ENCODE peak calls at places on chromosomes 5 and 9, in seven cellular contexts. M is WTC11, E is HEK293T, B is HepG2, N is HCT116, W is K562, R is H1. U is an unnamed sample.

GRCh38 chr5:115068239-115069086 is 101.2 kb downstream of the TRIM36 start:
- DNase-seq in E (no peak), R (no peak), W (no peak), N (peak; percentile 26), B (peak; percentile 73), M (no peak), U (peak; percentile 57)

GRCh38 chr9:136050706-136051567 is 44.2 kb downstream of the NACC2 start:
- DNase-seq in W (no peak), R (peak; percentile 73), E (peak; percentile 28), N (no peak), M (peak; percentile 51), B (peak; percentile 9), U (no peak)

GRCh38 chr5:137376127-137376526 is 123.0 kb downstream of the SPOCK1 start:
- DNase-seq in E (no peak), W (no peak), B (no peak), R (no peak), N (no peak), M (peak; percentile 24), U (no peak)

GRCh38 chr5:132099073-132099748 is 25.6 kb downstream of the CSF2 start:
- DNase-seq in E (no peak), R (no peak), B (no peak), M (no peak), N (no peak), W (no peak), U (peak; percentile 87)

GRCh38 chr5:103262422-103262871 is 3.9 kb downstream of the MACIR start:
- DNase-seq in E (no peak), N (no peak), M (no peak), R (no peak), W (no peak), B (no peak), U (no peak)

GRCh38 chr5:95959964-95960801 is 1.5 kb downstream of the ELL2 start:
- DNase-seq in M (no peak), W (no peak), N (no peak), E (no peak), R (no peak), B (no peak), U (no peak)

GRCh38 chr9:78668148-78668825 is 371.4 kb downstream of the PSAT1 start:
- DNase-seq in E (no peak), B (no peak), W (no peak), M (no peak), N (peak; percentile 34), R (no peak), U (no peak)

GRCh38 chr9:137305788-137306545 is 3.9 kb upstream of the NRARP start:
- DNase-seq in B (no peak), R (no peak), N (no peak), E (no peak), W (no peak), M (no peak), U (no peak)

GRCh38 chr5:167565555-167565954 is 725.9 kb upstream of the WWC1 start:
- DNase-seq in E (no peak), R (no peak), N (no peak), W (no peak), M (no peak), B (no peak), U (no peak)

GRCh38 chr5:139949710-139950109 is 93.4 kb downstream of the NRG2 start:
- DNase-seq in M (no peak), W (no peak), R (peak; percentile 40), N (no peak), B (no peak), E (peak; percentile 2), U (no peak)

GRCh38 chr5:178273665-178274541 is 41.3 kb upstream of the PHYKPL start:
- DNase-seq in B (no peak), N (no peak), W (no peak), M (no peak), E (no peak), R (no peak), U (no peak)

GRCh38 chr9:17936365-17936764 is 357.5 kb downstream of the SH3GL2 start:
- DNase-seq in W (no peak), N (no peak), E (no peak), B (no peak), R (no peak), M (no peak), U (no peak)

GRCh38 chr9:517993-518392 is 303.3 kb downstream of the DOCK8 start:
- DNase-seq in W (no peak), E (no peak), N (no peak), M (no peak), B (no peak), R (no peak), U (no peak)

GRCh38 chr9:89978185-89978584 is 373.4 kb downstream of the GADD45G start:
- DNase-seq in R (no peak), N (peak; percentile 4), E (peak; percentile 62), M (no peak), W (no peak), B (no peak), U (no peak)

GRCh38 chr5:149816661-149817060 is 86.6 kb downstream of the PPARGC1B start:
- DNase-seq in M (no peak), W (no peak), N (no peak), B (no peak), R (no peak), E (no peak), U (no peak)

GRCh38 chr5:142816577-142816976 is 46.4 kb downstream of the ARHGAP26 start:
- DNase-seq in E (no peak), R (no peak), N (no peak), M (no peak), B (no peak), W (no peak), U (no peak)

GRCh38 chr9:120713257-120714087 is 798 bp downstream of the MEGF9 start:
- DNase-seq in E (peak; percentile 16), B (no peak), N (no peak), M (peak; percentile 25), R (peak; percentile 61), W (peak; percentile 28), U (no peak)

GRCh38 chr5:108728566-108729305 is 19.0 kb upstream of the FER start:
- DNase-seq in B (no peak), R (no peak), M (no peak), N (no peak), W (peak; percentile 32), E (no peak), U (no peak)

GRCh38 chr5:73638344-73639095 is 12.5 kb downstream of the ARHGEF28 start:
- DNase-seq in E (no peak), N (no peak), R (no peak), W (no peak), M (no peak), B (no peak), U (no peak)

GRCh38 chr9:102035929-102036328 is 297.5 kb upstream of the GRIN3A start:
- DNase-seq in R (no peak), B (no peak), E (no peak), M (no peak), W (no peak), N (no peak), U (no peak)

GRCh38 chr9:113492343-113493079 is 29.0 kb downstream of the RGS3 start:
- DNase-seq in B (no peak), R (no peak), N (no peak), E (no peak), M (no peak), W (no peak), U (no peak)

GRCh38 chr5:68445257-68446069 is 229.9 kb downstream of the PIK3R1 start:
- DNase-seq in M (no peak), R (no peak), W (no peak), N (no peak), B (no peak), E (no peak), U (no peak)

DNA sequence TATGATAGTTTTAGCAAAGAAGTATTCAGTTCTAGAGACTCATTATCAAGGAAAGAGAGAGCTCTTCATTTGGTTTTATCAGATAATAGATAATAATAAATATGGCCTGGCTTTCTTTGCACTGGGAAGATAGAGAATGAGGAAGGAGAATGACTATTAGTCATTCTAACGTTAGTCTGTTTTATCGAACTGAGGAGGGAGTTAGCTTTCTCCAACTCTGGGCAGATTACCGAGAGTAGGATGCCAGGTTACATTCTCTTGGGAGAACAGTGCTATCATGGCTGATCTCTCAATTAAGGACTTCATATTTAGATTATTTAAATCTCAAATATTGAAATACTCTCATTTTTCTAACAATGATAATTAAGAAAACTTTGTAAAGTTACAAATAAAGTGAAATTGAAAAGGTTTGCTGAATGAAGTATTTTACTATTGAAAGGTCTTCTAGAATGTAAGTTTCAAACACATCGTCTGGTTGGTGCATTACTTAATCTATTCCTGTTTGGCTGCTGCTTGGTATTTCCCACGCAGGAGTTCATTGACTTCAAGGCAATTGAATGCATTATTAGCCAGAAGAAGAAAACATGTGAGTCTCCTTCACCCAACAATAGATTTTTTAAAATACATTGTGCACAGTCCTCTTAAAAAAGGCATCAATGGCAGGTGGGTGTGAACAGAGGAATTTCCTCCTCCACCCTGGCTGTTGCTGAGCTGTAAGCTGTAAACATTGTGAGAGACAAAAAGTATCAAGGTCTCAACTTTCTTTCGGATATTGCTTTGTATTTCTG is 140.8 kb downstream of the C9orf152 start:
- DNase-seq in B (no peak), N (no peak), E (no peak), R (no peak), M (no peak), W (no peak), U (no peak)
- TF ChIP-seq SP1 in B (no peak), N (no peak), E (no peak), R (no peak), M (no peak), W (no peak), U (no peak)

DNA sequence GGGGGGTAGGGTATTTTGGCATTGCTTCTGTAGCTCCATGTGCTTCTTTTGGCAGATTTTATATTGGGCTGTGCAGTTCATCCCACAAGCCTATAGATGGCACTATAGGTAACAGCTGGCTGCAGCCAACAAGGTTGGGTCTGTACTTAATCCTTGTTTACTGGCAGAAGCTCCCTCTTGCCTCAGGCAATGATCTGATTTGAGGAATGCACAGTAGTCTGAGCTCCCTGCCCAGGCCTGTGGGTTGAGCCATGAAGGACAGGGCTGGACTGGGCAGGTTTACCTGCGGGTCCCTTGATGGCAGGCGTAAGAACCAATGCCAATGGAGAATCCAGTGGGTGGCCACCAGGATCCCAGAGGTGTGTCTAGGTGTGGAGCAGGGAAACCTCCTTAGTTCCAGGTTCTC is 11.7 kb upstream of the OR1J2 start:
- DNase-seq in M (peak; percentile 27), E (peak; percentile 51), N (peak; percentile 29), W (peak; percentile 19), R (peak; percentile 41), B (peak; percentile 24), U (no peak)
- TF ChIP-seq SP1 in M (no peak), E (no peak), N (no peak), W (no peak), R (no peak), B (no peak), U (no peak)

GRCh38 chr9:3576358-3576757 is 50.6 kb upstream of the RFX3 start:
- DNase-seq in E (no peak), R (no peak), M (no peak), N (no peak), W (no peak), B (no peak), U (no peak)

GRCh38 chr9:3578786-3579185 is 53.0 kb upstream of the RFX3 start:
- DNase-seq in E (no peak), B (no peak), N (no peak), W (no peak), M (no peak), R (no peak), U (no peak)
- TF ChIP-seq SP1 in E (no peak), B (no peak), N (no peak), W (no peak), M (no peak), R (no peak), U (no peak)

DNA sequence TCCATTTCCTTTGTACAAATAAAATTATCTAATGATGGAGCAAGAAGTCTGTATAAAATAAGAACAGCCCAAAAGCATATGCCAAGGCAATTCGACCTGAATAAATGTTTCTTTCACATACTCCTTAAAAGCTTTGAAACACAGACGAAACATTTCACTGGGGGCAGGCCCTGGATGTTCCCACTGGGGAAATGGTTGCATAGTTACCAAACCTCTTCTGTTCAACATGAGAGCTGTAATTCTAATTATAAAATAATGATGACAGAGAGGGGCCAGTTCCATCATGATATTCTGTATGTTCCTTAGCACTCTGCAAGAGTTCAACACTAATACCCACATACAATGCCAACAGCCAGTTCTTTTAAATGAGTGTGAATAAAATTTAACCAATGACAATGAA is 111.6 kb upstream of the APC start:
- DNase-seq in R (no peak), E (no peak), B (no peak), N (no peak), M (no peak), W (no peak), U (no peak)
- TF ChIP-seq SP1 in R (no peak), E (no peak), B (no peak), N (no peak), M (no peak), W (no peak), U (no peak)

U was measured in GM12878.